ENCODE peak calls at places on chromosomes 7 and 10, in four cellular contexts. E, X, J and G are unnamed samples.

GRCh38 chr7:157384301-157384700 is 47.5 kb downstream of the DNAJB6 start:
- DNase-seq in E (peak; percentile 28), J (no peak), X (no peak), G (no peak)

GRCh38 chr7:117871778-117872538 is 1.3 kb downstream of the CTTNBP2 start:
- DNase-seq in X (peak; percentile 47), J (peak; percentile 51), E (no peak), G (no peak)

GRCh38 chr10:28631896-28632596 is 45.3 kb upstream of the BAMBI start:
- DNase-seq in X (no peak), J (no peak), E (peak; percentile 31), G (no peak)

GRCh38 chr10:123882177-123882576 is 9.4 kb downstream of the CPXM2 start:
- DNase-seq in E (no peak), J (no peak), X (no peak), G (no peak)

GRCh38 chr7:131159961-131160361 is 167.7 kb upstream of the MKLN1 start:
- DNase-seq in J (peak; percentile 81), E (peak; percentile 85), X (no peak), G (no peak)

GRCh38 chr10:2929457-2929856 is 137.9 kb upstream of the PFKP start:
- DNase-seq in J (no peak), X (peak; percentile 62), E (no peak), G (no peak)

GRCh38 chr7:130063036-130063435 is 7.3 kb upstream of the KLHDC10 start:
- DNase-seq in X (peak; percentile 55), J (peak; percentile 45), E (peak; percentile 31), G (peak; percentile 50)

GRCh38 chr10:50552771-50553535 is 70.8 kb downstream of the SGMS1 start:
- DNase-seq in J (peak; percentile 28), X (no peak), E (peak; percentile 36), G (no peak)

GRCh38 chr10:124721295-124722052 is 22.7 kb downstream of the FAM53B start:
- DNase-seq in E (no peak), J (no peak), X (no peak), G (no peak)

GRCh38 chr10:27819781-27820531 is 74.3 kb upstream of the MKX start:
- DNase-seq in J (peak; percentile 6), E (peak; percentile 66), X (no peak), G (peak; percentile 5)

GRCh38 chr7:22653981-22654380 is 73.0 kb upstream of the IL6 start:
- DNase-seq in J (no peak), X (no peak), E (no peak), G (no peak)

GRCh38 chr10:95464280-95464679 is 96.9 kb downstream of the SORBS1 start:
- DNase-seq in X (no peak), E (no peak), J (no peak), G (no peak)

GRCh38 chr10:68202965-68203358 is 29.0 kb downstream of the ATOH7 start:
- DNase-seq in J (peak; percentile 58), E (peak; percentile 78), X (no peak), G (no peak)

GRCh38 chr7:98703916-98704315 is 86.8 kb downstream of the NPTX2 start:
- DNase-seq in E (no peak), J (no peak), X (no peak), G (no peak)

GRCh38 chr10:10193848-10194247 is 823.8 kb upstream of the CELF2 start:
- DNase-seq in X (no peak), J (no peak), E (no peak), G (no peak)

GRCh38 chr7:108283252-108283651 is 153.1 kb upstream of the LAMB4 start:
- DNase-seq in J (no peak), E (no peak), X (no peak), G (no peak)

GRCh38 chr7:148883233-148884048 is 650 bp downstream of the EZH2 start:
- DNase-seq in J (peak; percentile 40), E (no peak), X (peak; percentile 44), G (peak; percentile 21)

GRCh38 chr10:114271014-114271778 is 32.1 kb downstream of the VWA2 start:
- DNase-seq in E (no peak), X (no peak), J (no peak), G (no peak)

GRCh38 chr10:79424221-79425073 is 21.0 kb downstream of the ZCCHC24 start:
- DNase-seq in E (peak; percentile 52), J (no peak), X (no peak), G (no peak)

GRCh38 chr10:71990706-71991269 is 26.6 kb downstream of the CHST3 start:
- DNase-seq in J (no peak), E (no peak), X (no peak), G (no peak)

GRCh38 chr10:34922138-34922537 is 107.0 kb upstream of the PARD3 start:
- DNase-seq in J (no peak), E (peak; percentile 32), X (no peak), G (no peak)

GRCh38 chr10:46020871-46021553 is 9.4 kb downstream of the NCOA4 start:
- DNase-seq in E (peak; percentile 89), J (peak; percentile 96), X (no peak), G (peak; percentile 68)

GRCh38 chr10:124697443-124697836 is 46.7 kb downstream of the FAM53B start:
- DNase-seq in J (no peak), E (no peak), X (no peak), G (no peak)

GRCh38 chr7:130959743-130960207 is 225.8 kb upstream of the KLF14 start:
- DNase-seq in J (peak; percentile 88), E (peak; percentile 85), X (no peak), G (peak; percentile 59)

GRCh38 chr10:131231965-131232541 is 79.5 kb downstream of the TCERG1L start:
- DNase-seq in J (no peak), E (no peak), X (no peak), G (no peak)

GRCh38 chr10:659710-660141 is 29.7 kb downstream of the DIP2C start:
- DNase-seq in J (peak; percentile 96), X (no peak), E (peak; percentile 87), G (no peak)

GRCh38 chr7:32583791-32584190 is 88.5 kb downstream of the AVL9 start:
- DNase-seq in E (peak; percentile 87), J (peak; percentile 92), X (no peak), G (no peak)

GRCh38 chr10:11339013-11339412 is 272.4 kb downstream of the USP6NL start:
- DNase-seq in E (no peak), J (no peak), X (no peak), G (no peak)

GRCh38 chr7:51140203-51140938 is 176.2 kb downstream of the COBL start:
- DNase-seq in X (no peak), E (no peak), J (no peak), G (no peak)

GRCh38 chr7:80719261-80719660 is 80.8 kb downstream of the CD36 start:
- DNase-seq in X (no peak), E (peak; percentile 77), J (peak; percentile 59), G (peak; percentile 92)

GRCh38 chr7:158946771-158947170 is 90.4 kb downstream of the DYNC2I1 start:
- DNase-seq in X (no peak), E (no peak), J (no peak), G (no peak)

GRCh38 chr7:94003446-94004023 is 620 bp downstream of the BET1 start:
- DNase-seq in J (peak; percentile 63), X (no peak), E (peak; percentile 22), G (peak; percentile 37)
- H2AK5ac ChIP-seq in J (peak overlapping the region; percentile 66), X (no peak overlapping the region), E (peak overlapping the region; percentile 95), G (no peak overlapping the region)

GRCh38 chr7:150430465-150431085 is 19.9 kb upstream of the GIMAP8 start:
- DNase-seq in J (no peak), E (peak; percentile 12), X (no peak), G (no peak)

GRCh38 chr7:150431839-150432658 is 18.4 kb upstream of the GIMAP8 start:
- DNase-seq in E (no peak), X (no peak), J (no peak), G (no peak)

GRCh38 chr7:150432915-150433892 is 17.2 kb upstream of the GIMAP8 start:
- DNase-seq in E (no peak), J (no peak), X (no peak), G (no peak)

GRCh38 chr7:150428671-150429451 is 21.6 kb upstream of the GIMAP8 start:
- DNase-seq in E (peak; percentile 92), X (no peak), J (peak; percentile 86), G (no peak)

DNA sequence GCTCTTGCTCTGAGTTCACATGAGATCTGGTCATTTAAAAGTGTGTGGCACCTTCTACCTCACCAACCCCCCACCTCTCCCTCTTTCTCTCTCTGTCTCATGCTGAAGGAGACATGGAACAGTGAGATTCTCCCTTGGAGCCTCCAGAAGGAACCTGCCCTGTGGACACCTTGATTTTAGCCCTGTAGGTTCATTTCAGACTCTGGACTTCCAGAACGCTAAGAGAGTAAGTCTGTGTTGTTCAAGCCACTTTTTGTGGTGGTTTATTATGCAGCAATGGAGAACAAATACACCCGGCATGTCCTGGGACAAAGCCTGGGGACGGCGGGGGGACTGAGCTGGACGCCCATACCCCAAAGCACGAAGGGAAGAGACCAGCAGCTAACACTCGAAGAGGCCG is 20.7 kb upstream of the GIMAP8 start:
- DNase-seq in E (no peak), J (no peak), X (no peak), G (no peak)
- H2AK5ac ChIP-seq in E (peak overlapping the region; percentile 30), J (no peak overlapping the region), X (peak overlapping the region; percentile 15), G (no peak overlapping the region)

GRCh38 chr7:156125841-156126730 is 313.8 kb upstream of the SHH start:
- DNase-seq in J (no peak), X (no peak), E (no peak), G (no peak)

GRCh38 chr7:156122752-156123354 is 310.6 kb upstream of the SHH start:
- DNase-seq in E (no peak), J (no peak), X (no peak), G (no peak)

GRCh38 chr7:156123362-156123761 is 311.1 kb upstream of the SHH start:
- DNase-seq in J (no peak), X (no peak), E (no peak), G (no peak)

GRCh38 chr7:156121956-156122355 is 309.7 kb upstream of the SHH start:
- DNase-seq in E (no peak), J (no peak), X (no peak), G (no peak)

DNA sequence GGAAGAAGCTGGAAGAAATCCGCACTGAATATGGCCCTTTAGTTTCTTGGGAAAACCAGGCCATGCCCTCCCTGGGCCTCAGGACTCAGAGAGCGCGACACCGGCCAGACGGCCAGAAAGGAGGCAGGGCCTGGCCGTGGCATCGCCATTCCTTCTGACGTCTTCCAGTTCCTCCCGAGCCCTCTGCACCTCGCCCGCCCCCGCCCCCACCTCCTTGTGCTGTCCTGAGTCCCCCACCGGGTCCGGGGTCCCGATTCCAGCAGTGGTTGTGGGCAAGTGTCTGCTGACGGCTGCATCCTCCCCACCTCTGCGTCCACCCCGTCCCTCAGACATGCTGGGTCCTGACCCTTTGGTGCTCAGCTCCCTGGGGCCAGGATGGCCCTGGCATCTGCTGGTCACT is 312.1 kb upstream of the SHH start:
- DNase-seq in J (no peak), E (no peak), X (no peak), G (no peak)
- H2AK5ac ChIP-seq in J (no peak overlapping the region), E (no peak overlapping the region), X (no peak overlapping the region), G (no peak overlapping the region)

DNA sequence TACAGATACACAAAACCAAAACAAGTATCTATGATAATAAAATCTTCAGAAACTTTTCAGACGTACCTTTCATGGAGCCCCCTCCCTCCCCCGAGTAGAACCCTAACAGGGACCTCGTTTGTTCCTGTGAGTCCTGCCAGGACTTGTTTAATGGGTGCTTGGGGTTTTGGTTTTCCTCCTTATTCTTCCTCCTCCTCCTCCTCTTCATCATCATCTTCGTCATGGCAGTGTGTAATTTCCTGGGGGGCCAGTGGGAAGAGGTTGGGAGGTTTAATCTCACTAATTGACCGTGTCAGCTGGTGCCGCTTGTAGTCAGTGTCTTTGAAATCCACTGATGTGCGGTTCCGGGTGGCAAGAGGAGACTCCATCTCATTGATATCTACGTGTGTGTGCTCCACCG is 103.6 kb downstream of the NT5C2 start:
- DNase-seq in X (no peak), E (no peak), J (no peak), G (no peak)
- H2AK5ac ChIP-seq in X (no peak overlapping the region), E (no peak overlapping the region), J (no peak overlapping the region), G (no peak overlapping the region)

GRCh38 chr10:73965890-73966768 is 31.8 kb upstream of the VCL start:
- DNase-seq in E (peak; percentile 99), J (peak; percentile 100), X (peak; percentile 91), G (peak; percentile 88)
- H2AK5ac ChIP-seq in E (peak overlapping the region; percentile 99), J (peak overlapping the region; percentile 99), X (peak overlapping the region; percentile 27), G (peak overlapping the region; percentile 64)